ENCODE peak calls at places on chromosomes 5 and 9, in five cellular contexts. Q, F, X, D and G are unnamed samples.

GRCh38 chr5:88140396-88140862 is 128.2 kb downstream of the TMEM161B start:
- DNase-seq in Q (no peak), F (no peak), X (peak; percentile 6), D (no peak), G (no peak)

GRCh38 chr5:180367991-180368390 is 14.9 kb upstream of the GFPT2 start:
- DNase-seq in Q (no peak), F (no peak), X (no peak), D (no peak), G (no peak)

GRCh38 chr5:39422886-39423285 is 1.9 kb downstream of the DAB2 start:
- DNase-seq in Q (no peak), F (no peak), X (no peak), D (no peak), G (no peak)

GRCh38 chr9:97672403-97672802 is 24.7 kb downstream of the XPA start:
- DNase-seq in Q (no peak), F (no peak), X (no peak), D (no peak), G (no peak)

GRCh38 chr9:78865757-78866156 is 568.8 kb downstream of the PSAT1 start:
- DNase-seq in Q (no peak), F (no peak), X (no peak), D (no peak), G (no peak)

GRCh38 chr9:124754289-124754688 is 16.8 kb downstream of the NR6A1 start:
- DNase-seq in Q (no peak), F (no peak), X (peak; percentile 36), D (no peak), G (no peak)

GRCh38 chr5:116454417-116454927 is 120.2 kb downstream of the SEMA6A start:
- DNase-seq in Q (no peak), F (peak; percentile 71), X (peak; percentile 96), D (no peak), G (peak; percentile 78)

GRCh38 chr5:56686337-56687198 is 128.8 kb upstream of the MAP3K1 start:
- DNase-seq in Q (no peak), F (no peak), X (no peak), D (no peak), G (no peak)

GRCh38 chr5:90747175-90747574 is 188.6 kb downstream of the ADGRV1 start:
- DNase-seq in Q (no peak), F (no peak), X (no peak), D (no peak), G (no peak)

GRCh38 chr5:15885156-15885555 is 294.4 kb downstream of the MARCHF11 start:
- DNase-seq in Q (no peak), F (peak; percentile 96), X (no peak), D (no peak), G (no peak)

GRCh38 chr5:43627028-43627427 is 24.0 kb downstream of the NNT start:
- DNase-seq in Q (no peak), F (no peak), X (peak; percentile 76), D (no peak), G (no peak)

GRCh38 chr9:131739192-131739961 is 499 bp downstream of the RAPGEF1 start:
- DNase-seq in Q (peak; percentile 59), F (no peak), X (no peak), D (no peak), G (no peak)

GRCh38 chr5:50759526-50760280 is 93.3 kb downstream of the PARP8 start:
- DNase-seq in Q (no peak), F (no peak), X (no peak), D (no peak), G (no peak)

GRCh38 chr5:16552666-16553343 is 64.0 kb downstream of the RETREG1 start:
- DNase-seq in Q (peak; percentile 48), F (no peak), X (peak; percentile 63), D (no peak), G (no peak)

GRCh38 chr5:75262278-75262677 is 25.6 kb upstream of the ANKRD31 start:
- DNase-seq in Q (no peak), F (no peak), X (no peak), D (no peak), G (no peak)

GRCh38 chr5:83718195-83718825 is 2.3 kb downstream of the HAPLN1 start:
- DNase-seq in Q (peak; percentile 28), F (peak; percentile 17), X (peak; percentile 80), D (no peak), G (peak; percentile 38)

GRCh38 chr5:83721878-83722779 is 1.5 kb upstream of the HAPLN1 start:
- DNase-seq in Q (peak; percentile 54), F (peak; percentile 10), X (peak; percentile 76), D (peak; percentile 79), G (peak; percentile 11)

GRCh38 chr5:83718936-83719495 is 1.6 kb downstream of the HAPLN1 start:
- DNase-seq in Q (no peak), F (no peak), X (peak; percentile 34), D (no peak), G (no peak)

GRCh38 chr5:83724001-83724400 is 3.3 kb upstream of the HAPLN1 start:
- DNase-seq in Q (no peak), F (no peak), X (no peak), D (no peak), G (no peak)

GRCh38 chr5:83720805-83721431 is at the start of gene HAPLN1:
- DNase-seq in Q (no peak), F (no peak), X (peak; percentile 65), D (no peak), G (no peak)
- H3K4me3 ChIP-seq in Q (no peak within 1 kb of the TSS), F (peak within 1 kb of the TSS; percentile 60), X (peak within 1 kb of the TSS; percentile 75), D (peak within 1 kb of the TSS; percentile 75), G (peak within 1 kb of the TSS; percentile 74)

DNA sequence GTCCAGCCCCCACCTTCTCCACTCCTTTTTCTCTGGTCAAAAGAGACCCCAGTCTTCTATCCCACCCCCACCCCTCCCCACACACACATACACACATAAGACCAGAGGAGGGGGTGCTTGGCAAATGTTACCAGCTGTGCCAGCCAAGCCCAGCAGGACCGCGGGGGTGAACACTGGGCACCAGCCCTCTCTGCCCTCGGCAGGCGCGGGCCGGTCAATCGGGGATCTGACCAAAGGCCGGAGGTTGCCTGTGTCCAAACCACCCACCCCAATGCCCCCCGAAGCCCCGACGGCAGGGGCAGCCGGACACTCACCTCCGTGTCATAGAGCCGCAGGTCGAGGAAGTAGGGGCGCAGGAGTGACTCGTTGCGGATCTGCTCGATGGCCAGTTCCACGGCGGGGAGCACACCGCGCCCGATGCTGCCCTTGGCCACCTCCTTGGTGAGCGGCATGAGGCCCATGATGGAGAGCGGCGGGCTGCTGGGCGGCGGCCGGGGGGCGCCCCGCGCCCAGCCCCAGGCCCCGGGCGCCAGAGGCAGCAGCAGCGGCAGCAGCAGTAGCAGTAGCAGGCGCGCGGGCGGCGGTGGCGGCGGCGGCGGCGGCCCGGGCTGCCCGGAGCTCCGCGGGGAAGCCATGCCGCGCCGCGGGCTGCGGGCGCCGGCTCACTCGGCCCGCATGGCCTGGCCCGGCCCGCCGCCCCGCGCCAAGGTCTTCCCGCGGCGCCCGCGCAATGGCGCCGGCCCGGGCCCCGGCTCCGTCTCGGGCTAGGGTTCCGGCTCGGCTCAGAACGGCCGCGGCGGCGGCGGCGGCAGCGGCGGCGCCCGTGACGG is 417 bp downstream of the GABBR2 start:
- DNase-seq in Q (no peak), F (no peak), X (no peak), D (no peak), G (no peak)
- H3K4me3 ChIP-seq in Q (no peak overlapping the region), F (no peak overlapping the region), X (no peak overlapping the region), D (peak overlapping the region; percentile 64), G (peak overlapping the region; percentile 56)

DNA sequence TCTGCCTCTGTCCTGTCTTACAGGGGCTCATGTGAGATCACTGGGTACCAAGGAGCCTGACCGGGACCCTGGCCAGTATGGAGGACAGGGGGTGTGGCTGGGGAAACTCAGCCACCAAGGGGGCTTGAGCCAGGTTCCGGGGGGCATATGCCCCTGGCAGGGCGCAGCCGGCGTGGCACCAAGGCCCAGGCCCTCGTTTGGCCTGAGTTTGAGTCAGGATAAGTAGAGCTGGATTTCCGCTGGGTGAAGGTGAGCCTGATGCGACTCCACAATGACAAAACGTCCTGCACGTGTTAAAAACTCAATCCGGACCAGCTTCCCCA is 616 bp upstream of the TSPAN17 start:
- DNase-seq in Q (no peak), F (no peak), X (no peak), D (no peak), G (no peak)
- H3K4me3 ChIP-seq in Q (peak overlapping the region; percentile 24), F (peak overlapping the region; percentile 49), X (peak overlapping the region; percentile 62), D (peak overlapping the region; percentile 87), G (peak overlapping the region; percentile 50)

GRCh38 chr9:137068539-137069507 is 1.5 kb downstream of the SAPCD2 start:
- DNase-seq in Q (no peak), F (no peak), X (no peak), D (no peak), G (no peak)
- H3K4me3 ChIP-seq in Q (no peak overlapping the region), F (peak overlapping the region; percentile 37), X (no peak overlapping the region), D (no peak overlapping the region), G (peak overlapping the region; percentile 27)

GRCh38 chr9:77829440-77829839 is 181.3 kb upstream of the GNA14 start:
- DNase-seq in Q (no peak), F (no peak), X (no peak), D (no peak), G (no peak)

GRCh38 chr9:77827104-77827784 is 179.1 kb upstream of the GNA14 start:
- DNase-seq in Q (no peak), F (no peak), X (no peak), D (no peak), G (no peak)

GRCh38 chr9:77830618-77831285 is 182.6 kb upstream of the GNA14 start:
- DNase-seq in Q (no peak), F (no peak), X (no peak), D (no peak), G (no peak)

GRCh38 chr9:77826116-77826515 is 178.0 kb upstream of the GNA14 start:
- DNase-seq in Q (no peak), F (no peak), X (no peak), D (no peak), G (no peak)

GRCh38 chr9:77826621-77827020 is 178.5 kb upstream of the GNA14 start:
- DNase-seq in Q (no peak), F (no peak), X (peak; percentile 59), D (no peak), G (no peak)
- H3K4me3 ChIP-seq in Q (no peak overlapping the region), F (no peak overlapping the region), X (no peak overlapping the region), D (no peak overlapping the region), G (no peak overlapping the region)